ENCODE peak calls at places on chromosomes 13 and 19, in seven cellular contexts. One of them, this sample, is unnamed.
A peak's percentile ranks its signal among the peaks of the same experiment; 100 is the strongest.

GRCh38 chr19:19409235-19410030 is 4.0 kb downstream of the GATAD2A start:
- DNase-seq in KBM-7: no peak
- DNase-seq in Kasumi-1: no peak
- DNase-seq in NCI-H345: no peak
- DNase-seq in lung microvascular endothelial cell: no peak
- DNase-seq in stimulated activated CD8-positive, alpha-beta memory T cell treated with anti-CD3 and anti-CD28 coated beads, Interleukin-7, amount 100 ng/mL, for 1 hour: no peak
- DNase-seq in ovary: no peak
- DNase-seq in this sample: no peak

GRCh38 chr13:43783820-43784219 is 3.0 kb downstream of the ENOX1 start:
- DNase-seq in ovary: no peak
- DNase-seq in KBM-7: peak; percentile 52
- DNase-seq in stimulated activated CD8-positive, alpha-beta memory T cell treated with anti-CD3 and anti-CD28 coated beads, Interleukin-7, amount 100 ng/mL, for 1 hour: no peak
- DNase-seq in lung microvascular endothelial cell: peak; percentile 91
- DNase-seq in NCI-H345: peak; percentile 74
- DNase-seq in Kasumi-1: no peak
- DNase-seq in this sample: no peak

GRCh38 chr13:20969182-20969581 is 66.6 kb upstream of the XPO4 start:
- DNase-seq in KBM-7: no peak
- DNase-seq in lung microvascular endothelial cell: peak; percentile 44
- DNase-seq in Kasumi-1: no peak
- DNase-seq in ovary: no peak
- DNase-seq in NCI-H345: no peak
- DNase-seq in stimulated activated CD8-positive, alpha-beta memory T cell treated with anti-CD3 and anti-CD28 coated beads, Interleukin-7, amount 100 ng/mL, for 1 hour: no peak
- DNase-seq in this sample: no peak

GRCh38 chr19:3403489-3404323 is 37.3 kb downstream of the NFIC start:
- DNase-seq in KBM-7: peak; percentile 19
- DNase-seq in stimulated activated CD8-positive, alpha-beta memory T cell treated with anti-CD3 and anti-CD28 coated beads, Interleukin-7, amount 100 ng/mL, for 1 hour: no peak
- DNase-seq in Kasumi-1: no peak
- DNase-seq in NCI-H345: no peak
- DNase-seq in ovary: peak; percentile 93
- DNase-seq in lung microvascular endothelial cell: peak; percentile 92
- DNase-seq in this sample: no peak

GRCh38 chr13:38602261-38602660 is 84.6 kb upstream of the FREM2 start:
- DNase-seq in NCI-H345: no peak
- DNase-seq in Kasumi-1: no peak
- DNase-seq in KBM-7: no peak
- DNase-seq in ovary: no peak
- DNase-seq in lung microvascular endothelial cell: peak; percentile 8
- DNase-seq in stimulated activated CD8-positive, alpha-beta memory T cell treated with anti-CD3 and anti-CD28 coated beads, Interleukin-7, amount 100 ng/mL, for 1 hour: no peak
- DNase-seq in this sample: no peak

GRCh38 chr13:109818891-109819290 is 32.5 kb upstream of the IRS2 start:
- DNase-seq in ovary: no peak
- DNase-seq in KBM-7: no peak
- DNase-seq in NCI-H345: no peak
- DNase-seq in Kasumi-1: no peak
- DNase-seq in stimulated activated CD8-positive, alpha-beta memory T cell treated with anti-CD3 and anti-CD28 coated beads, Interleukin-7, amount 100 ng/mL, for 1 hour: no peak
- DNase-seq in lung microvascular endothelial cell: no peak
- DNase-seq in this sample: no peak

GRCh38 chr13:40064723-40065122 is 409.3 kb downstream of the COG6 start:
- DNase-seq in NCI-H345: no peak
- DNase-seq in Kasumi-1: no peak
- DNase-seq in KBM-7: no peak
- DNase-seq in ovary: no peak
- DNase-seq in lung microvascular endothelial cell: peak; percentile 78
- DNase-seq in stimulated activated CD8-positive, alpha-beta memory T cell treated with anti-CD3 and anti-CD28 coated beads, Interleukin-7, amount 100 ng/mL, for 1 hour: no peak
- DNase-seq in this sample: no peak

GRCh38 chr13:24264976-24265375 is 44.4 kb upstream of the C1QTNF9 start:
- DNase-seq in stimulated activated CD8-positive, alpha-beta memory T cell treated with anti-CD3 and anti-CD28 coated beads, Interleukin-7, amount 100 ng/mL, for 1 hour: peak; percentile 56
- DNase-seq in NCI-H345: no peak
- DNase-seq in lung microvascular endothelial cell: no peak
- DNase-seq in KBM-7: no peak
- DNase-seq in ovary: no peak
- DNase-seq in Kasumi-1: no peak
- DNase-seq in this sample: peak; percentile 65

GRCh38 chr19:50844296-50844935 is 10.3 kb upstream of the KLK3 start:
- DNase-seq in NCI-H345: peak; percentile 92
- DNase-seq in stimulated activated CD8-positive, alpha-beta memory T cell treated with anti-CD3 and anti-CD28 coated beads, Interleukin-7, amount 100 ng/mL, for 1 hour: no peak
- DNase-seq in KBM-7: no peak
- DNase-seq in ovary: no peak
- DNase-seq in Kasumi-1: no peak
- DNase-seq in lung microvascular endothelial cell: no peak
- DNase-seq in this sample: no peak

GRCh38 chr13:64274481-64275217 is 2859.0 kb upstream of the PCDH20 start:
- DNase-seq in Kasumi-1: no peak
- DNase-seq in ovary: no peak
- DNase-seq in KBM-7: peak; percentile 74
- DNase-seq in stimulated activated CD8-positive, alpha-beta memory T cell treated with anti-CD3 and anti-CD28 coated beads, Interleukin-7, amount 100 ng/mL, for 1 hour: no peak
- DNase-seq in lung microvascular endothelial cell: no peak
- DNase-seq in NCI-H345: no peak
- DNase-seq in this sample: no peak

GRCh38 chr19:55188620-55189019 is 8.5 kb upstream of the SYT5 start:
- DNase-seq in lung microvascular endothelial cell: peak; percentile 73
- DNase-seq in NCI-H345: no peak
- DNase-seq in KBM-7: no peak
- DNase-seq in Kasumi-1: no peak
- DNase-seq in stimulated activated CD8-positive, alpha-beta memory T cell treated with anti-CD3 and anti-CD28 coated beads, Interleukin-7, amount 100 ng/mL, for 1 hour: no peak
- DNase-seq in ovary: no peak
- DNase-seq in this sample: no peak

GRCh38 chr13:24022568-24022967 is 125.3 kb upstream of the C1QTNF9B start:
- DNase-seq in ovary: no peak
- DNase-seq in KBM-7: no peak
- DNase-seq in NCI-H345: no peak
- DNase-seq in stimulated activated CD8-positive, alpha-beta memory T cell treated with anti-CD3 and anti-CD28 coated beads, Interleukin-7, amount 100 ng/mL, for 1 hour: no peak
- DNase-seq in Kasumi-1: no peak
- DNase-seq in lung microvascular endothelial cell: no peak
- DNase-seq in this sample: no peak

GRCh38 chr19:1871140-1871597 is 7.8 kb upstream of the KLF16 start:
- DNase-seq in ovary: no peak
- DNase-seq in stimulated activated CD8-positive, alpha-beta memory T cell treated with anti-CD3 and anti-CD28 coated beads, Interleukin-7, amount 100 ng/mL, for 1 hour: no peak
- DNase-seq in KBM-7: no peak
- DNase-seq in NCI-H345: no peak
- DNase-seq in lung microvascular endothelial cell: no peak
- DNase-seq in Kasumi-1: no peak
- DNase-seq in this sample: no peak